ENCODE peak calls at places on chromosomes 4 and X, in eight cellular contexts. One of them, this sample, is unnamed.

GRCh38 chrX:39309721-39310152 is 508.5 kb downstream of the MID1IP1 start:
- DNase-seq in hepatocyte: peak; percentile 31
- DNase-seq in spleen: no peak
- DNase-seq in A673: peak; percentile 14
- DNase-seq in bronchial epithelial cell: no peak
- DNase-seq in MM.1S: no peak
- DNase-seq in foreskin fibroblast: no peak
- DNase-seq in IMR-90: no peak
- DNase-seq in this sample: no peak

GRCh38 chrX:18441780-18442367 is 16.5 kb downstream of the CDKL5 start:
- DNase-seq in hepatocyte: no peak
- DNase-seq in spleen: no peak
- DNase-seq in A673: no peak
- DNase-seq in bronchial epithelial cell: no peak
- DNase-seq in MM.1S: no peak
- DNase-seq in foreskin fibroblast: no peak
- DNase-seq in IMR-90: no peak
- DNase-seq in this sample: no peak

GRCh38 chr4:111991797-111992196 is 153.5 kb upstream of the FAM241A start:
- DNase-seq in hepatocyte: peak; percentile 51
- DNase-seq in spleen: no peak
- DNase-seq in A673: peak; percentile 17
- DNase-seq in bronchial epithelial cell: peak; percentile 98
- DNase-seq in MM.1S: no peak
- DNase-seq in foreskin fibroblast: peak; percentile 82
- DNase-seq in IMR-90: peak; percentile 53
- DNase-seq in this sample: no peak

GRCh38 chr4:133320576-133321170 is 171.6 kb downstream of the PCDH10 start:
- DNase-seq in hepatocyte: peak; percentile 68
- DNase-seq in spleen: no peak
- DNase-seq in A673: peak; percentile 62
- DNase-seq in bronchial epithelial cell: peak; percentile 15
- DNase-seq in MM.1S: peak; percentile 43
- DNase-seq in foreskin fibroblast: no peak
- DNase-seq in IMR-90: peak; percentile 3
- DNase-seq in this sample: no peak

GRCh38 chr4:181792641-181793612 is 450.3 kb upstream of the TENM3 start:
- DNase-seq in hepatocyte: no peak
- DNase-seq in spleen: no peak
- DNase-seq in A673: no peak
- DNase-seq in bronchial epithelial cell: no peak
- DNase-seq in MM.1S: no peak
- DNase-seq in foreskin fibroblast: no peak
- DNase-seq in IMR-90: no peak
- DNase-seq in this sample: no peak

GRCh38 chr4:26022346-26022891 is 108.4 kb downstream of the SMIM20 start:
- DNase-seq in hepatocyte: peak; percentile 45
- DNase-seq in spleen: no peak
- DNase-seq in A673: no peak
- DNase-seq in bronchial epithelial cell: peak; percentile 89
- DNase-seq in MM.1S: no peak
- DNase-seq in foreskin fibroblast: peak; percentile 78
- DNase-seq in IMR-90: peak; percentile 80
- DNase-seq in this sample: peak; percentile 75

GRCh38 chr4:92305148-92305877 is 1.5 kb downstream of the GRID2 start:
- DNase-seq in hepatocyte: peak; percentile 63
- DNase-seq in spleen: no peak
- DNase-seq in A673: peak; percentile 60
- DNase-seq in bronchial epithelial cell: peak; percentile 7
- DNase-seq in MM.1S: peak; percentile 59
- DNase-seq in foreskin fibroblast: peak; percentile 4
- DNase-seq in IMR-90: peak; percentile 32
- DNase-seq in this sample: peak; percentile 16

GRCh38 chr4:67746797-67747495 is 7.2 kb downstream of the GNRHR start:
- DNase-seq in hepatocyte: peak; percentile 52
- DNase-seq in spleen: no peak
- DNase-seq in A673: peak; percentile 31
- DNase-seq in bronchial epithelial cell: peak; percentile 52
- DNase-seq in MM.1S: peak; percentile 48
- DNase-seq in foreskin fibroblast: no peak
- DNase-seq in IMR-90: peak; percentile 51
- DNase-seq in this sample: no peak

GRCh38 chr4:146051724-146052396 is 113.2 kb upstream of the ZNF827 start:
- DNase-seq in hepatocyte: no peak
- DNase-seq in spleen: no peak
- DNase-seq in A673: peak; percentile 17
- DNase-seq in bronchial epithelial cell: peak; percentile 58
- DNase-seq in MM.1S: no peak
- DNase-seq in foreskin fibroblast: peak; percentile 21
- DNase-seq in IMR-90: peak; percentile 72
- DNase-seq in this sample: no peak

GRCh38 chr4:91325495-91325894 is 978.3 kb upstream of the GRID2 start:
- DNase-seq in hepatocyte: peak; percentile 19
- DNase-seq in spleen: no peak
- DNase-seq in A673: peak; percentile 1
- DNase-seq in bronchial epithelial cell: peak; percentile 67
- DNase-seq in MM.1S: no peak
- DNase-seq in foreskin fibroblast: no peak
- DNase-seq in IMR-90: no peak
- DNase-seq in this sample: no peak

GRCh38 chrX:2820131-2820771 is 8.5 kb upstream of the GYG2 start:
- DNase-seq in hepatocyte: no peak
- DNase-seq in spleen: no peak
- DNase-seq in A673: no peak
- DNase-seq in bronchial epithelial cell: no peak
- DNase-seq in MM.1S: no peak
- DNase-seq in foreskin fibroblast: no peak
- DNase-seq in IMR-90: no peak
- DNase-seq in this sample: no peak

GRCh38 chrX:148580016-148580415 is 79.6 kb downstream of the AFF2 start:
- DNase-seq in hepatocyte: no peak
- DNase-seq in spleen: no peak
- DNase-seq in A673: no peak
- DNase-seq in bronchial epithelial cell: no peak
- DNase-seq in MM.1S: no peak
- DNase-seq in foreskin fibroblast: no peak
- DNase-seq in IMR-90: no peak
- DNase-seq in this sample: no peak

DNA sequence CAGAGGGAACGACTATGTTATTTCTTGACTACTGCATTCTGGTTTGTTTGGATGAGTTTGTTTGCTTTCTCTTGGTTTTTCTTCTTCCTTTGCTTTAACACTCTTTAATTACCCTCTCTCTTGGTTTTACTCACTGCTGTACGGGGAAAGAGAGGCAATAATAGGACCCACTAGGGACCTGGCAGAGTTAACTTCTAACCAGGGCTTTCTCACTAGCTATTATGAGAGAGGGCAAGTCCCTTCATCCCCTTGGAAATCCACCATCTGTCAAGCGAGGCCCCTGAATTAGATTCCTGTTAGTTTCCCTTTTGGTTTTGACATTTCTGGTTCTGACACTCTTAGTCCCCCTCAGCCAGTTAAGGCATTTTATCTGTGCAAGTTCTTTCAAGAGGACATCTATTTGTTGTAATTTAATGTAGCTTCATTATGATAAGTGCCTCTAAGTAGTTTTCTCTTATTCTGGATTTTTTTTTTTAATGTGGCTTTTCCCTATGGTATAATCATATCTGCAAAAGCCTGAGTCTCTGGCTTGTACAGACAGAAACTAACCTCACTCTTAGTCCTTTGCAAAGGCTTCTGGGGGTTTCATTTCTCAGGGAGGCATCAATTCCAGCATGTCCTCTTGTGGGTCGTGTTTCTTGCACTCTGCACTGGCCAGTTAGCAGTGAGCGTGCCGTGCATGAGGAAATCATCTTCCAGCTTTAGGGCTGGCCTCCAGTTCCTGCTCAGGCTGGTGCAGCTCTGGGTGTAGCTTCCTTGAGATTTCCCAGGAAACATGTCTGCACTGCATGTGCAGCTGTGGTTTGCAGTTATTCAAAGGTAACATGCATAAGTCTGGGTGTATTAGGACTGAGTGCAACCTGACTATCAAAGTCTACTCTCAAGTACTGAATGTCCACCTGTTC is 221.3 kb downstream of the STIM2 start:
- DNase-seq in hepatocyte: no peak
- DNase-seq in spleen: no peak
- DNase-seq in A673: no peak
- DNase-seq in bronchial epithelial cell: no peak
- DNase-seq in MM.1S: peak; percentile 33
- DNase-seq in foreskin fibroblast: no peak
- DNase-seq in IMR-90: no peak
- DNase-seq in this sample: no peak
- TF ChIP-seq CTCF in hepatocyte: no peak
- TF ChIP-seq CTCF in spleen: no peak
- TF ChIP-seq CTCF in A673: no peak
- TF ChIP-seq CTCF in bronchial epithelial cell: no peak
- TF ChIP-seq CTCF in MM.1S: no peak
- TF ChIP-seq CTCF in foreskin fibroblast: no peak
- TF ChIP-seq CTCF in IMR-90: no peak
- TF ChIP-seq CTCF in this sample: no peak

DNA sequence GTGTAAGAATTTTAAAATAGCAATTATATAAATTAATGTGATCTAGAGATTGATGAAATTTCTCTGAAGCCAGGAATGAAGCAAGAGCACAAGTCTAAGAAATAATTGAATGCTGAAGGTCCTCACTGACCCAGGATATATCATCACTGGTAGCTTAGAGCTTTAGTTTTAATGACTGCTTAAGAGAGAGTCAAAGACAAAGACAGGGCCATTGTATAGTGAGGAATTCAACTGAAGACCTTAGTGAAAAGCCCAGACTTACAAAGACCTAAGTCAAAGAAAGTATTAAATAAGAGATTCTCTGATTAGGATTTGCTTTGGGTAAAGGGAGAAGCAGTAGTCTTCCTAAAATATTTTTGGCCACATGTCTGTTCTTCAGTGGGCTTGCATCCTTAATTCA is 26.0 kb upstream of the IL15 start:
- DNase-seq in hepatocyte: no peak
- DNase-seq in spleen: no peak
- DNase-seq in A673: no peak
- DNase-seq in bronchial epithelial cell: no peak
- DNase-seq in MM.1S: no peak
- DNase-seq in foreskin fibroblast: no peak
- DNase-seq in IMR-90: no peak
- DNase-seq in this sample: no peak
- H3K4me3 ChIP-seq in hepatocyte: no peak overlapping the region
- H3K4me3 ChIP-seq in spleen: no peak overlapping the region
- H3K4me3 ChIP-seq in A673: no peak overlapping the region
- H3K4me3 ChIP-seq in bronchial epithelial cell: no peak overlapping the region
- H3K4me3 ChIP-seq in MM.1S: no peak overlapping the region
- H3K4me3 ChIP-seq in foreskin fibroblast: no peak overlapping the region
- H3K4me3 ChIP-seq in IMR-90: no peak overlapping the region
- H3K4me3 ChIP-seq in this sample: no peak overlapping the region

GRCh38 chr4:48591372-48591771 is 101.3 kb downstream of the ZAR1 start:
- DNase-seq in hepatocyte: no peak
- DNase-seq in spleen: no peak
- DNase-seq in A673: no peak
- DNase-seq in bronchial epithelial cell: no peak
- DNase-seq in MM.1S: no peak
- DNase-seq in foreskin fibroblast: no peak
- DNase-seq in IMR-90: no peak
- DNase-seq in this sample: no peak

GRCh38 chr4:48585401-48585800 is 95.3 kb downstream of the ZAR1 start:
- DNase-seq in hepatocyte: no peak
- DNase-seq in spleen: no peak
- DNase-seq in A673: no peak
- DNase-seq in bronchial epithelial cell: no peak
- DNase-seq in MM.1S: no peak
- DNase-seq in foreskin fibroblast: no peak
- DNase-seq in IMR-90: no peak
- DNase-seq in this sample: no peak

GRCh38 chr4:48590884-48591283 is 100.8 kb downstream of the ZAR1 start:
- DNase-seq in hepatocyte: no peak
- DNase-seq in spleen: no peak
- DNase-seq in A673: no peak
- DNase-seq in bronchial epithelial cell: no peak
- DNase-seq in MM.1S: no peak
- DNase-seq in foreskin fibroblast: no peak
- DNase-seq in IMR-90: no peak
- DNase-seq in this sample: no peak

GRCh38 chr4:48594185-48594584 is 104.1 kb downstream of the ZAR1 start:
- DNase-seq in hepatocyte: no peak
- DNase-seq in spleen: no peak
- DNase-seq in A673: peak; percentile 97
- DNase-seq in bronchial epithelial cell: no peak
- DNase-seq in MM.1S: no peak
- DNase-seq in foreskin fibroblast: no peak
- DNase-seq in IMR-90: no peak
- DNase-seq in this sample: no peak

DNA sequence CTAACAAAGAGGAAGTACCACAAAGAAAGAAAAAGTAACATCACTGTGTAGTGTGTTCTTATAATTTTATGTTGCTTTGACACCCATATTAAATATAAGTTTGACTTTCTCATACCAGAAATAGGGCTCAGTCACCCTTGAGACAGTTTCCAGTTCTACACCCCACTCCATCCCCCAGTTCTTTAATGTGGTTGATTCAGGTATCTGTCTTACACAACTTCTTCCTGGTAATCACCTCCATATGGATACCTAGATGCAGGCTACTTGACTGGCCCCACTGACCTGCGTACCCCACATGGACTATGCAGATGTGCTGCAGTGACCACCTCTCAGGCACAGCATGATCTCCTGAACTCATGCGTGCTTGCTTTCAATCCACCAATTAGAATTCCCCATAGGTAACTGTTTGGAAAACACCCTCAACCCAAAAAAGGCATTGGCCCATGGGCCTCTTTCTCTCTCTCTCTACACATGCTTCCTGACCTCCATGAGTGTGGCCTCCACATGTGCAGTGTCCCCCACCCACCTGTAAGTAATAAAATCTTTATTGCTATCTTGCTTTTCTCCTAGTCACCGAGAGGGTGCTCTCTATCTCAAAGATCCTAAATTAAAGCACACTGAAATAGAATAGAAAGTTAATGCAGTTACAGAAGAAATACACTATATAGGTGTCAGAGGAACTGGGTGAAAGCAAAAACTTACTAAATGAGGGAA is 98.3 kb downstream of the ZAR1 start:
- DNase-seq in hepatocyte: no peak
- DNase-seq in spleen: no peak
- DNase-seq in A673: no peak
- DNase-seq in bronchial epithelial cell: no peak
- DNase-seq in MM.1S: no peak
- DNase-seq in foreskin fibroblast: no peak
- DNase-seq in IMR-90: no peak
- DNase-seq in this sample: no peak
- TF ChIP-seq CTCF in hepatocyte: no peak
- TF ChIP-seq CTCF in spleen: no peak
- TF ChIP-seq CTCF in A673: no peak
- TF ChIP-seq CTCF in bronchial epithelial cell: no peak
- TF ChIP-seq CTCF in MM.1S: no peak
- TF ChIP-seq CTCF in foreskin fibroblast: peak; percentile 14
- TF ChIP-seq CTCF in IMR-90: no peak
- TF ChIP-seq CTCF in this sample: no peak

DNA sequence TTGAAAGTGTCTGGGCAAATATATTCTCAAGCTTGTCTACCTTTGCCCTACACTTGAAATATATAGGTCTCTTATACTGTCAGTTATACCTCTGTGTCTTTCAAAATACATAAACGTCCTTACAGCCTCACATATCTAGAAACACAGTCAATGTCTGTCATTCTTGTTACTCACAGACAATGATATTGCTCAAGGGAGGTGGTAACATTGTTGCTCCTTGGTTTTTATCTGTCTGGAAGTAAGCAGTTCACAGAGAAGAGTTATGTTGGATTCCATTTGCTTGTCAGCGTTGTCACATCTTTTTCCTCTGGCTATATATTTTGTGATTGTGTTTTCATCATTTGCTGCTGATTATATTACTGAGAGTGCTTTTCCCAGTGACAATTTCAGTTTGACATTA is 1528.9 kb downstream of the PCDH7 start:
- DNase-seq in hepatocyte: no peak
- DNase-seq in spleen: no peak
- DNase-seq in A673: no peak
- DNase-seq in bronchial epithelial cell: peak; percentile 9
- DNase-seq in MM.1S: no peak
- DNase-seq in foreskin fibroblast: no peak
- DNase-seq in IMR-90: no peak
- DNase-seq in this sample: no peak
- H3K4me3 ChIP-seq in hepatocyte: no peak overlapping the region
- H3K4me3 ChIP-seq in spleen: no peak overlapping the region
- H3K4me3 ChIP-seq in A673: no peak overlapping the region
- H3K4me3 ChIP-seq in bronchial epithelial cell: no peak overlapping the region
- H3K4me3 ChIP-seq in MM.1S: no peak overlapping the region
- H3K4me3 ChIP-seq in foreskin fibroblast: no peak overlapping the region
- H3K4me3 ChIP-seq in IMR-90: no peak overlapping the region
- H3K4me3 ChIP-seq in this sample: no peak overlapping the region

This sample was measured in prostate gland.